ENCODE peak calls at places on chromosomes 12 and 14, in five cellular contexts. O is transverse colon, I is HepG2, A is GM12891, M is K562. J is an unnamed sample.

GRCh38 chr12:40054554-40055226 is 51.2 kb downstream of the SLC2A13 start:
- DNase-seq in A (no peak), M (no peak), O (peak; percentile 13), I (no peak), J (no peak)

GRCh38 chr12:46383654-46384450 is 11.3 kb upstream of the SLC38A2 start:
- DNase-seq in M (no peak), A (no peak), I (peak; percentile 67), O (peak; percentile 93), J (no peak)

GRCh38 chr12:94714378-94714777 is 64.0 kb upstream of the TMCC3 start:
- DNase-seq in A (no peak), O (no peak), M (no peak), I (no peak), J (no peak)

GRCh38 chr12:28780960-28781359 is 368.1 kb upstream of the FAR2 start:
- DNase-seq in A (no peak), M (no peak), O (no peak), I (no peak), J (no peak)

GRCh38 chr14:71165121-71165574 is 257.9 kb downstream of the PCNX1 start:
- DNase-seq in M (no peak), I (no peak), A (no peak), O (peak; percentile 82), J (no peak)

GRCh38 chr14:61368061-61368710 is 46.8 kb downstream of the PRKCH start:
- DNase-seq in O (no peak), M (no peak), I (no peak), A (no peak), J (no peak)

GRCh38 chr14:93114713-93115068 is 1.0 kb downstream of the ITPK1 start:
- DNase-seq in A (no peak), M (no peak), O (peak; percentile 45), I (no peak), J (no peak)

GRCh38 chr12:19779393-19780056 is 340.2 kb downstream of the AEBP2 start:
- DNase-seq in M (no peak), I (no peak), O (no peak), A (no peak), J (no peak)

GRCh38 chr12:126309278-126309677 is 1244.0 kb downstream of the AACS start:
- DNase-seq in O (no peak), A (no peak), I (no peak), M (no peak), J (no peak)
- TF ChIP-seq POLR2AphosphoS5 in O (no peak), A (no peak), I (no peak), M (no peak), J (no peak)

DNA sequence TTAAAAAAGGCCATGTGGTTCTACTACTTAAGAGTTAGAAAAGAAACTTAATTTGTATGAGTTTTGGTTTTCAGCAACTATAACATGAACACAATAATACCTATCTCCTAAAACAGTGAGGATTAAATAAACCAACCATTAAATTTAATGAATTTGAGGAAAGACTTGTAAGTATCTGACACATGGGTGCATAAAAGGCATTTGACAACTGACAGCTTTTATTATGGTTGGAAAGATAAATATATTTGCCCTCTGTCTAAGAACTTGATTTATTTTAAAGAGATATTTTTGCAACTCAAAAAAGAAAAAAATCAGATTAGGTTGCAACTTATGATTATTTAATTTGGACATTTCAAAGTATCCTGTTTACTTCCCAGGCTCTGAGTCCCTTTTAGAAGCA is 217.9 kb upstream of the EEA1 start:
- DNase-seq in A (no peak), O (no peak), M (no peak), I (no peak), J (no peak)
- TF ChIP-seq POLR2A in A (no peak), O (no peak), M (no peak), I (no peak), J (no peak)

GRCh38 chr12:11171953-11172675 is 1.1 kb downstream of the SMIM10L1 start:
- DNase-seq in A (no peak), O (no peak), I (peak; percentile 6), M (no peak), J (no peak)

GRCh38 chr12:11170810-11171144 is 217 bp upstream of the SMIM10L1 start:
- DNase-seq in O (no peak), M (no peak), I (no peak), A (no peak), J (no peak)

GRCh38 chr12:11174022-11174421 is 3.0 kb downstream of the SMIM10L1 start:
- DNase-seq in A (no peak), O (no peak), M (no peak), I (no peak), J (no peak)

GRCh38 chr12:11166300-11166699 is 4.7 kb upstream of the SMIM10L1 start:
- DNase-seq in O (no peak), I (no peak), A (no peak), M (no peak), J (no peak)

DNA sequence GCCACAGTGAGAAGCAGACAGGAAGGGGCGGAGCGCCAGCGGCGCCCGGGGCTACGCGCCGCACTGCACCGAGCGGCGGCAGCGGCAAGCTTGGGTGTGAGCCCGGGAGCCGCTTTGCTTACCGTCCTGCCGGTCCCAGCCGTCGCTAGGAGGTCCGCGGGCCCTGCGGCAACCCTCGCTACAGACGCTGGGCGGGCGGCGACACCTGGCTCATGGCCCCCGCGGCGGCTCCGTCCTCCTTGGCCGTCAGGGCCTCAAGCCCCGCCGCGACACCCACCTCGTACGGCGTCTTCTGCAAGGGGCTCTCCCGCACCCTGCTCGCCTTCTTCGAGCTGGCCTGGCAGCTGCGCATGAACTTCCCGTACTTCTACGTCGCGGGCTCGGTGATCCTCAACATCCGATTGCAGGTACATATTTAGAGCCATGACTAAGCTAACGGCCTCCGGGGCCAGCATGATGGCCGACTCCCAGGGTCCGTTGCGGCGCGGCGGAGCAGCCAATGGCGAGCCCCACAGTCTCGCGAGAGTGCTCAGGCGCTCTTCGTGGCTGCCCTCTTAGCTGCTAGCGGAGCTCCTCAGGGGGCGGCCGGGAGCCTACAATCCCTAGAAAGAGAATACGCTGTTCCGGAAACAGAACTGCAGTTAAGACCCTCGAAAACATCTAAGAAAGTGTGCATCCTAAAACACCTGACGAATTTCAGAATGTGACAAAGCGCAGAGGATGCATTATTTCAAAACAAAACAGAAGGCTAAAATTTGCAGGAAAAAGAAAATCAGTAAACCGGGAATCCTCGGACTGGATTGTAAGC is at the start of gene SMIM10L1:
- DNase-seq in M (peak; percentile 80), O (peak; percentile 93), I (peak; percentile 89), A (peak; percentile 68), J (peak; percentile 57)
- TF ChIP-seq POLR2AphosphoS5 in M (peak; percentile 52), O (peak; percentile 70), I (peak; percentile 91), A (peak; percentile 93), J (peak; percentile 94)

GRCh38 chr12:89384750-89385273 is 32.5 kb upstream of the DUSP6 start:
- DNase-seq in A (no peak), M (no peak), I (no peak), O (no peak), J (no peak)

GRCh38 chr12:89382366-89382765 is 30.1 kb upstream of the DUSP6 start:
- DNase-seq in I (no peak), O (no peak), M (no peak), A (no peak), J (no peak)

GRCh38 chr12:89384050-89384749 is 31.9 kb upstream of the DUSP6 start:
- DNase-seq in O (peak; percentile 68), I (peak; percentile 66), M (no peak), A (no peak), J (no peak)

GRCh38 chr12:89385965-89386537 is 33.8 kb upstream of the DUSP6 start:
- DNase-seq in M (no peak), A (no peak), I (peak; percentile 51), O (no peak), J (no peak)

GRCh38 chr12:89383235-89384049 is 31.1 kb upstream of the DUSP6 start:
- DNase-seq in A (no peak), O (peak; percentile 23), I (peak; percentile 89), M (no peak), J (no peak)
- TF ChIP-seq POLR2A in A (no peak), O (no peak), I (no peak), M (no peak), J (no peak)

GRCh38 chr12:76260390-76260748 is 87.8 kb downstream of the BBS10 start:
- DNase-seq in I (no peak), O (no peak), A (no peak), M (no peak), J (no peak)

GRCh38 chr12:76256904-76257303 is 91.3 kb downstream of the BBS10 start:
- DNase-seq in A (no peak), M (no peak), O (no peak), I (no peak), J (no peak)

GRCh38 chr12:76259660-76260389 is 88.4 kb downstream of the BBS10 start:
- DNase-seq in A (no peak), I (no peak), O (no peak), M (no peak), J (no peak)

GRCh38 chr12:76256341-76256740 is 91.9 kb downstream of the BBS10 start:
- DNase-seq in M (no peak), I (no peak), O (no peak), A (no peak), J (no peak)

DNA sequence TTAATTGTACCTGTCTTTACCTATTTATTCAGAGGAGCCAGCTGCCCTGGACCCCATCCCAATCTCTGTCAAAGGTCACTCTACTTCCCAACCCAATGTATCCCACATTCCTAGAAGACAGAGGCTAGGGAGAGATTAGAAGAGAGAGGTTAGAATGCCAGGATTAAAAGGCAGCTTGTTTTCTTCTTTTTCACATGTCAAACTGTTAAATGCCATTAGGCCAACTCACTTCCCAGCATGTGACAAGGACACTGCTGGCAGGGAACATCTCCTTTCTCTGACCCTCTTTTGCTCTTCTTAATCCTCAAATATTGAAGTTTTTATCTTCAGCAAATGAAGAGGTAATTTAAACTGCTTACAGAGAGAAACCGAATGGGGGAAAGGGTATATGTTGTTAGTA is 89.1 kb downstream of the BBS10 start:
- DNase-seq in I (no peak), A (no peak), O (no peak), M (no peak), J (no peak)
- TF ChIP-seq POLR2AphosphoS5 in I (no peak), A (no peak), O (no peak), M (no peak), J (no peak)

GRCh38 chr14:23352506-23353432 is at the start of gene SLC22A17:
- DNase-seq in M (no peak), O (peak; percentile 69), A (no peak), I (peak; percentile 45), J (no peak)
- TF ChIP-seq POLR2A in M (no peak), O (peak; percentile 37), A (no peak), I (no peak), J (no peak)

GRCh38 chr12:89840162-89840922 is 131.7 kb upstream of the ATP2B1 start:
- DNase-seq in M (no peak), O (no peak), I (no peak), A (no peak), J (no peak)
- TF ChIP-seq POLR2AphosphoS5 in M (no peak), O (no peak), I (no peak), A (no peak), J (no peak)